ENCODE peak calls at places on chromosomes 12 and 14, in five cellular contexts. Z, S, U, C and P are unnamed samples.

GRCh38 chr14:65179918-65180724 is 77.8 kb upstream of the MAX start:
- DNase-seq in Z (no peak), S (peak), U (no peak), C (no peak), P (no peak)

GRCh38 chr12:77835982-77836381 is 5.3 kb downstream of the NAV3 start:
- DNase-seq in Z (no peak), S (no peak), U (no peak), C (no peak), P (no peak)

GRCh38 chr14:57963071-57963470 is 97.2 kb upstream of the SLC35F4 start:
- DNase-seq in Z (no peak), S (no peak), U (no peak), C (no peak), P (no peak)

GRCh38 chr12:12456637-12457036 is 99.8 kb downstream of the BORCS5 start:
- DNase-seq in Z (no peak), S (peak), U (no peak), C (no peak), P (no peak)

GRCh38 chr14:71354801-71355200 is 447.5 kb downstream of the PCNX1 start:
- DNase-seq in Z (peak), S (peak), U (no peak), C (no peak), P (peak)

GRCh38 chr14:37655418-37655817 is 60.0 kb downstream of the TTC6 start:
- DNase-seq in Z (peak), S (peak), U (no peak), C (no peak), P (no peak)

GRCh38 chr14:34965912-34966311 is 16.9 kb upstream of the SRP54 start:
- DNase-seq in Z (no peak), S (no peak), U (no peak), C (no peak), P (no peak)

GRCh38 chr14:92584856-92585255 is 71.3 kb downstream of the RIN3 start:
- DNase-seq in Z (no peak), S (no peak), U (no peak), C (no peak), P (no peak)

GRCh38 chr12:61891632-61892031 is 368.6 kb upstream of the USP15 start:
- DNase-seq in Z (no peak), S (no peak), U (no peak), C (no peak), P (no peak)

GRCh38 chr12:66740257-66740656 is 61.4 kb upstream of the GRIP1 start:
- DNase-seq in Z (no peak), S (no peak), U (no peak), C (no peak), P (no peak)

GRCh38 chr14:55349565-55349964 is 62.1 kb downstream of the ATG14 start:
- DNase-seq in Z (no peak), S (no peak), U (no peak), C (peak), P (no peak)

GRCh38 chr14:71321556-71322315 is 414.5 kb downstream of the PCNX1 start:
- DNase-seq in Z (peak), S (peak), U (peak), C (no peak), P (peak)

GRCh38 chr12:127811988-127812387 is 455.0 kb upstream of the TMEM132C start:
- DNase-seq in Z (peak), S (no peak), U (peak), C (no peak), P (peak)

GRCh38 chr12:75827061-75827460 is 204.5 kb downstream of the PHLDA1 start:
- DNase-seq in Z (no peak), S (no peak), U (no peak), C (no peak), P (no peak)

GRCh38 chr12:52870361-52871290 is 21.8 kb upstream of the KRT78 start:
- DNase-seq in Z (peak), S (peak), U (peak), C (peak), P (peak)
- H3K4ac ChIP-seq in Z (no peak), S (peak), U (no peak), C (no peak), P (no peak)

GRCh38 chr12:104673294-104674062 is 216.7 kb downstream of the CHST11 start:
- DNase-seq in Z (no peak), S (no peak), U (no peak), C (no peak), P (no peak)
- H2BK120ac ChIP-seq in Z (no peak), S (no peak), U (no peak), C (no peak), P (no peak)

DNA sequence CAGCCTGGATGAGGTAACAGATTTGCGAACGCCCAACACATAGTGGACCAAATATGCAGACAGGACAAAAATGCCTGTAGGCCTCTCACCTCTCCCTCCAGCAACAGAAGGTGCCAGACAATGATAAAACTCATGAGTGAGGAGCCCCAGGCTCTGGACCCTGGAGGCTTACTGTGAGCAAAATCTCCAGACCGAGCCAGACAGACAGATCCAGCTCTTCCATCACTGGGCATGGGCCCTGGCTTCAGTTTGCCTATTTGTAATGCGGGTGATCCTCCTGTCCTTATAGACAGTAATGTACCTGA is 42.3 kb downstream of the IRF2BPL start:
- DNase-seq in Z (peak), S (no peak), U (no peak), C (no peak), P (no peak)
- H4K8ac ChIP-seq in Z (no peak), S (no peak), U (no peak), C (no peak), P (no peak)

GRCh38 chr14:101361044-101361443 is 200.3 kb upstream of the DIO3 start:
- DNase-seq in Z (no peak), S (no peak), U (no peak), C (no peak), P (no peak)
- H3K4ac ChIP-seq in Z (no peak), S (no peak), U (no peak), C (no peak), P (no peak)

GRCh38 chr14:68734231-68734732 is 58.6 kb downstream of the ZFP36L1 start:
- DNase-seq in Z (no peak), S (peak), U (no peak), C (no peak), P (no peak)
- H2BK120ac ChIP-seq in Z (no peak), S (peak), U (no peak), C (no peak), P (no peak)

GRCh38 chr12:110741795-110742717 is 635 bp downstream of the PPP1CC start:
- DNase-seq in Z (peak), S (peak), U (no peak), C (no peak), P (peak)

GRCh38 chr12:110743571-110744093 is 941 bp upstream of the PPP1CC start:
- DNase-seq in Z (no peak), S (no peak), U (peak), C (peak), P (peak)

GRCh38 chr12:110744176-110744575 is 1.5 kb upstream of the PPP1CC start:
- DNase-seq in Z (no peak), S (peak), U (no peak), C (no peak), P (no peak)

GRCh38 chr12:110741371-110741770 is 1.3 kb downstream of the PPP1CC start:
- DNase-seq in Z (no peak), S (no peak), U (no peak), C (no peak), P (no peak)

GRCh38 chr12:110742718-110743570 is at the start of gene PPP1CC:
- DNase-seq in Z (peak), S (peak), U (peak), C (peak), P (peak)
- H4K8ac ChIP-seq in Z (peak), S (peak), U (no peak), C (peak), P (no peak)

GRCh38 chr12:54006700-54007220 is 2.0 kb upstream of the HOXC8 start:
- DNase-seq in Z (no peak), S (no peak), U (no peak), C (no peak), P (no peak)
- H3K4ac ChIP-seq in Z (no peak), S (no peak), U (no peak), C (no peak), P (no peak)

DNA sequence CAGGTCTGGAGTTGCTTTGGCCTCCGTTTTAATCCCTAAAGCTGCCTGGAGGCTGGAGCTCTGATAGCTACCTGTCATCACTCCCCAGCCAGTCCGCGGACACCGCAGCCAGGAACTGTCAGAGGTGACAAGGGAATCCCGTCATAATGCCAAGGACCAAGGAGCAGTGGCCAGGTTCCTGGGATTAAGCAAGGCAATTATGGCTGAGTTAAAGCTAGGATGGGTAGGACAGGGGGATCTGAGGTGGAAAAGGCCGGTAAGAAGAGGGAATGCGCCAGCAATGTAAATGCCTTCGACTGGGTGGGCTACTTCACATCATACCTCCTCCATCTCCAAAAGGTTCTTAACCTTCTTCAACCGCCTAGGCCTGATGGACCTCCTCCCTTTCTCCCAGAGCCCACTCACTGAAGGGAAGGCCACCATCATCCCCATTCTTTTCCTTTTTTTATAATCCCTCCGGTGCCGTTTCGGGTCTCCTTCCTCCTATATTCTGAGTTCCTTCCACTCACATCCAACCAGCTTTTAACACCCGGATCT is 1.9 kb downstream of the PPP1R3E start:
- DNase-seq in Z (peak), S (peak), U (no peak), C (no peak), P (no peak)
- H2BK120ac ChIP-seq in Z (no peak), S (peak), U (no peak), C (no peak), P (no peak)

GRCh38 chr12:53996886-53997217 is 3.1 kb upstream of the HOXC9 start:
- DNase-seq in Z (no peak), S (no peak), U (no peak), C (no peak), P (no peak)
- H4K8ac ChIP-seq in Z (no peak), S (no peak), U (no peak), C (no peak), P (no peak)